ENCODE peak calls at places on chromosomes 4 and X, in five cellular contexts. One of them, this sample, is unnamed.
A peak's percentile ranks its signal among the peaks of the same experiment; 100 is the strongest.

GRCh38 chr4:39037491-39037825 is 5.2 kb upstream of the TMEM156 start:
- DNase-seq in nephron progenitor cell: no peak
- DNase-seq in psoas muscle: no peak
- DNase-seq in WTC11: no peak
- DNase-seq in mesendoderm: no peak
- DNase-seq in this sample: no peak

GRCh38 chr4:680931-681645 is 6.7 kb downstream of the MYL5 start:
- DNase-seq in psoas muscle: peak; percentile 76
- DNase-seq in WTC11: peak; percentile 62
- DNase-seq in nephron progenitor cell: peak; percentile 78
- DNase-seq in mesendoderm: peak; percentile 78
- DNase-seq in this sample: peak; percentile 67

GRCh38 chrX:42948723-42949122 is 170.8 kb upstream of the PPP1R2C start:
- DNase-seq in nephron progenitor cell: no peak
- DNase-seq in psoas muscle: no peak
- DNase-seq in WTC11: no peak
- DNase-seq in mesendoderm: peak; percentile 82
- DNase-seq in this sample: no peak

GRCh38 chr4:168667397-168667796 is 170.5 kb downstream of the PALLD start:
- DNase-seq in nephron progenitor cell: no peak
- DNase-seq in mesendoderm: no peak
- DNase-seq in psoas muscle: no peak
- DNase-seq in WTC11: no peak
- DNase-seq in this sample: no peak

GRCh38 chr4:183362916-183363542 is 40.8 kb upstream of the CLDN24 start:
- DNase-seq in WTC11: peak; percentile 30
- DNase-seq in nephron progenitor cell: no peak
- DNase-seq in psoas muscle: no peak
- DNase-seq in mesendoderm: peak; percentile 57
- DNase-seq in this sample: no peak

GRCh38 chr4:119690871-119691270 is 62.3 kb upstream of the PDE5A start:
- DNase-seq in mesendoderm: peak; percentile 54
- DNase-seq in psoas muscle: no peak
- DNase-seq in WTC11: no peak
- DNase-seq in nephron progenitor cell: no peak
- DNase-seq in this sample: no peak

GRCh38 chr4:76447326-76447954 is 12.4 kb downstream of the SHROOM3 start:
- DNase-seq in nephron progenitor cell: no peak
- DNase-seq in psoas muscle: no peak
- DNase-seq in mesendoderm: peak; percentile 37
- DNase-seq in WTC11: no peak
- DNase-seq in this sample: no peak

GRCh38 chrX:151543706-151544105 is 19.8 kb upstream of the PASD1 start:
- DNase-seq in mesendoderm: no peak
- DNase-seq in psoas muscle: no peak
- DNase-seq in WTC11: no peak
- DNase-seq in nephron progenitor cell: no peak
- DNase-seq in this sample: no peak

GRCh38 chrX:24100713-24101112 is 46.0 kb downstream of the EIF2S3 start:
- DNase-seq in mesendoderm: no peak
- DNase-seq in nephron progenitor cell: no peak
- DNase-seq in psoas muscle: no peak
- DNase-seq in WTC11: no peak
- DNase-seq in this sample: no peak

GRCh38 chr4:24583451-24584174 is 741 bp downstream of the DHX15 start:
- DNase-seq in mesendoderm: peak; percentile 78
- DNase-seq in WTC11: peak; percentile 52
- DNase-seq in nephron progenitor cell: peak; percentile 72
- DNase-seq in psoas muscle: peak; percentile 50
- DNase-seq in this sample: peak; percentile 59

GRCh38 chr4:80215449-80216052 is 18.2 kb downstream of the PRDM8 start:
- DNase-seq in nephron progenitor cell: no peak
- DNase-seq in mesendoderm: peak; percentile 59
- DNase-seq in psoas muscle: no peak
- DNase-seq in WTC11: no peak
- DNase-seq in this sample: no peak

GRCh38 chrX:71184803-71185495 is 38.1 kb upstream of the GJB1 start:
- DNase-seq in psoas muscle: no peak
- DNase-seq in WTC11: no peak
- DNase-seq in mesendoderm: no peak
- DNase-seq in nephron progenitor cell: no peak
- DNase-seq in this sample: peak; percentile 85

GRCh38 chrX:47297874-47298273 is 65.1 kb downstream of the USP11 start:
- DNase-seq in mesendoderm: peak; percentile 12
- DNase-seq in WTC11: no peak
- DNase-seq in nephron progenitor cell: no peak
- DNase-seq in psoas muscle: no peak
- DNase-seq in this sample: no peak

GRCh38 chr4:147109800-147110199 is 164.1 kb upstream of the TTC29 start:
- DNase-seq in psoas muscle: no peak
- DNase-seq in WTC11: no peak
- DNase-seq in nephron progenitor cell: no peak
- DNase-seq in mesendoderm: no peak
- DNase-seq in this sample: no peak

GRCh38 chr4:101621120-101621519 is 169.4 kb upstream of the BANK1 start:
- DNase-seq in mesendoderm: no peak
- DNase-seq in psoas muscle: no peak
- DNase-seq in nephron progenitor cell: no peak
- DNase-seq in WTC11: no peak
- DNase-seq in this sample: no peak

GRCh38 chrX:72465882-72466281 is 106.8 kb downstream of the HDAC8 start:
- DNase-seq in WTC11: no peak
- DNase-seq in mesendoderm: no peak
- DNase-seq in psoas muscle: no peak
- DNase-seq in nephron progenitor cell: no peak
- DNase-seq in this sample: no peak

GRCh38 chrX:107273795-107274194 is 67.4 kb downstream of the DNAAF6 start:
- DNase-seq in nephron progenitor cell: no peak
- DNase-seq in WTC11: no peak
- DNase-seq in psoas muscle: no peak
- DNase-seq in mesendoderm: no peak
- DNase-seq in this sample: no peak

GRCh38 chr4:151853034-151853433 is 92.2 kb upstream of the GATB start:
- DNase-seq in mesendoderm: no peak
- DNase-seq in WTC11: no peak
- DNase-seq in nephron progenitor cell: no peak
- DNase-seq in psoas muscle: no peak
- DNase-seq in this sample: no peak

GRCh38 chr4:181578911-181579310 is 664.3 kb upstream of the TENM3 start:
- DNase-seq in nephron progenitor cell: no peak
- DNase-seq in mesendoderm: no peak
- DNase-seq in psoas muscle: no peak
- DNase-seq in WTC11: no peak
- DNase-seq in this sample: no peak

GRCh38 chr4:90000995-90001394 is 106.3 kb downstream of the MMRN1 start:
- DNase-seq in mesendoderm: no peak
- DNase-seq in nephron progenitor cell: no peak
- DNase-seq in psoas muscle: no peak
- DNase-seq in WTC11: no peak
- DNase-seq in this sample: no peak

This sample was measured in right lobe of liver.